ENCODE peak calls at places on chromosomes 6 and 20, in seven cellular contexts. M is neuronal stem cell, F is mesendoderm, Q is mesenchymal stem cell, V is H9, W is H1, R is trophoblast cell. B is an unnamed sample.

GRCh38 chr6:9520417-9521151 is 894.3 kb downstream of the TFAP2A start:
- DNase-seq in M (no peak), F (no peak), Q (peak), V (no peak), W (no peak), R (peak), B (peak)

GRCh38 chr6:111651185-111652034 is 45.7 kb upstream of the TRAF3IP2 start:
- DNase-seq in M (no peak), F (no peak), Q (no peak), V (no peak), W (no peak), R (no peak), B (peak)

GRCh38 chr6:5998236-5998635 is 8.5 kb downstream of the NRN1 start:
- DNase-seq in M (no peak), F (peak), Q (no peak), V (no peak), W (no peak), R (no peak), B (no peak)

GRCh38 chr20:48556956-48557355 is 270.8 kb downstream of the PREX1 start:
- DNase-seq in M (peak), F (peak), Q (no peak), V (no peak), W (no peak), R (no peak), B (no peak)

GRCh38 chr6:147906361-147906760 is 397.9 kb downstream of the SAMD5 start:
- DNase-seq in M (no peak), F (peak), Q (peak), V (no peak), W (no peak), R (peak), B (no peak)

GRCh38 chr20:13284830-13285229 is 63.8 kb downstream of the ISM1 start:
- DNase-seq in M (no peak), F (no peak), Q (no peak), V (no peak), W (no peak), R (peak), B (no peak)

GRCh38 chr6:123016431-123017110 is 20.5 kb downstream of the CLVS2 start:
- DNase-seq in M (peak), F (no peak), Q (no peak), V (no peak), W (no peak), R (no peak), B (no peak)

GRCh38 chr6:21800948-21801438 is 207.4 kb downstream of the SOX4 start:
- DNase-seq in M (no peak), F (peak), Q (peak), V (no peak), W (no peak), R (peak), B (peak)

GRCh38 chr20:13701486-13701885 is 62.8 kb upstream of the TASP1 start:
- DNase-seq in M (no peak), F (no peak), Q (no peak), V (no peak), W (no peak), R (no peak), B (no peak)

GRCh38 chr20:63895886-63896135 is 885 bp downstream of the DNAJC5 start:
- DNase-seq in M (no peak), F (no peak), Q (peak), V (no peak), W (no peak), R (no peak), B (peak)

GRCh38 chr6:38154731-38155130 is 335.2 kb downstream of the ZFAND3 start:
- DNase-seq in M (no peak), F (no peak), Q (no peak), V (no peak), W (no peak), R (no peak), B (no peak)

GRCh38 chr6:16405349-16405865 is 167.0 kb downstream of the GMPR start:
- DNase-seq in M (no peak), F (no peak), Q (peak), V (no peak), W (no peak), R (peak), B (no peak)

GRCh38 chr20:4681971-4682370 is 39.7 kb upstream of the PRND start:
- DNase-seq in M (no peak), F (no peak), Q (peak), V (no peak), W (no peak), R (peak), B (peak)

GRCh38 chr20:38501858-38502431 is 29.3 kb downstream of the RALGAPB start:
- DNase-seq in M (no peak), F (no peak), Q (no peak), V (no peak), W (no peak), R (no peak), B (no peak)

GRCh38 chr6:108194503-108194902 is 28.7 kb downstream of the NR2E1 start:
- DNase-seq in M (no peak), F (no peak), Q (no peak), V (no peak), W (no peak), R (no peak), B (no peak)

GRCh38 chr6:150622941-150623874 is 23.5 kb downstream of the PLEKHG1 start:
- DNase-seq in M (no peak), F (no peak), Q (no peak), V (no peak), W (no peak), R (no peak), B (no peak)

GRCh38 chr6:30325150-30325872 is 1.4 kb upstream of the TRIM39 start:
- DNase-seq in M (no peak), F (peak), Q (peak), V (no peak), W (peak), R (peak), B (peak)

GRCh38 chr6:169864148-169865030 is 113.0 kb downstream of the ERMARD start:
- DNase-seq in M (no peak), F (no peak), Q (no peak), V (no peak), W (no peak), R (no peak), B (no peak)

GRCh38 chr6:78864957-78865356 is 2.4 kb upstream of the IRAK1BP1 start:
- DNase-seq in M (no peak), F (no peak), Q (no peak), V (no peak), W (no peak), R (no peak), B (no peak)

GRCh38 chr6:53741417-53741816 is 53.4 kb upstream of the LRRC1 start:
- DNase-seq in M (no peak), F (peak), Q (no peak), V (peak), W (no peak), R (peak), B (no peak)

GRCh38 chr20:34979366-34980153 is 23.9 kb downstream of the MYH7B start:
- DNase-seq in M (no peak), F (peak), Q (no peak), V (peak), W (peak), R (no peak), B (no peak)

GRCh38 chr6:72042088-72042487 is 155.7 kb downstream of the RIMS1 start:
- DNase-seq in M (no peak), F (peak), Q (no peak), V (no peak), W (no peak), R (no peak), B (no peak)

GRCh38 chr6:170444811-170445211 is 108.3 kb downstream of the PSMB1 start:
- DNase-seq in M (no peak), F (no peak), Q (no peak), V (no peak), W (no peak), R (no peak), B (no peak)

GRCh38 chr6:53603381-53604121 is 58.6 kb upstream of the GCLC start:
- DNase-seq in M (no peak), F (no peak), Q (no peak), V (no peak), W (no peak), R (no peak), B (peak)

GRCh38 chr6:151059612-151060095 is 180.1 kb upstream of the AKAP12 start:
- DNase-seq in M (no peak), F (no peak), Q (peak), V (no peak), W (no peak), R (no peak), B (no peak)

GRCh38 chr6:46050845-46051405 is 35.3 kb upstream of the CLIC5 start:
- DNase-seq in M (no peak), F (no peak), Q (no peak), V (no peak), W (no peak), R (no peak), B (no peak)

GRCh38 chr6:46052479-46052878 is 36.8 kb upstream of the CLIC5 start:
- DNase-seq in M (no peak), F (no peak), Q (no peak), V (no peak), W (no peak), R (no peak), B (no peak)

GRCh38 chr6:46051962-46052361 is 36.3 kb upstream of the CLIC5 start:
- DNase-seq in M (no peak), F (no peak), Q (peak), V (no peak), W (no peak), R (no peak), B (no peak)

GRCh38 chr6:46054531-46054930 is 38.9 kb upstream of the CLIC5 start:
- DNase-seq in M (no peak), F (no peak), Q (no peak), V (no peak), W (no peak), R (no peak), B (no peak)

GRCh38 chr6:46053034-46053933 is 37.6 kb upstream of the CLIC5 start:
- DNase-seq in M (no peak), F (no peak), Q (peak), V (no peak), W (no peak), R (peak), B (no peak)
- H3K27ac ChIP-seq in M (no peak), F (no peak), Q (no peak), V (no peak), W (no peak), R (no peak), B (no peak)

GRCh38 chr6:31655349-31656237 is at the start of gene APOM:
- DNase-seq in M (no peak), F (no peak), Q (no peak), V (no peak), W (no peak), R (no peak), B (no peak)

GRCh38 chr6:31652925-31653724 is 664 bp upstream of the BAG6 start:
- DNase-seq in M (peak), F (peak), Q (peak), V (peak), W (peak), R (no peak), B (no peak)

GRCh38 chr6:31657406-31658157 is 1.9 kb downstream of the APOM start:
- DNase-seq in M (no peak), F (no peak), Q (no peak), V (no peak), W (no peak), R (no peak), B (no peak)

GRCh38 chr6:31654574-31655348 is 933 bp upstream of the APOM start:
- DNase-seq in M (no peak), F (no peak), Q (no peak), V (no peak), W (no peak), R (no peak), B (no peak)

GRCh38 chr6:31651602-31652191 is 764 bp downstream of the BAG6 start:
- DNase-seq in M (no peak), F (peak), Q (no peak), V (peak), W (peak), R (peak), B (peak)
- H2AK5ac ChIP-seq in M (no peak), F (no peak), Q (peak), V (no peak), W (peak), R (peak), B (peak)

DNA sequence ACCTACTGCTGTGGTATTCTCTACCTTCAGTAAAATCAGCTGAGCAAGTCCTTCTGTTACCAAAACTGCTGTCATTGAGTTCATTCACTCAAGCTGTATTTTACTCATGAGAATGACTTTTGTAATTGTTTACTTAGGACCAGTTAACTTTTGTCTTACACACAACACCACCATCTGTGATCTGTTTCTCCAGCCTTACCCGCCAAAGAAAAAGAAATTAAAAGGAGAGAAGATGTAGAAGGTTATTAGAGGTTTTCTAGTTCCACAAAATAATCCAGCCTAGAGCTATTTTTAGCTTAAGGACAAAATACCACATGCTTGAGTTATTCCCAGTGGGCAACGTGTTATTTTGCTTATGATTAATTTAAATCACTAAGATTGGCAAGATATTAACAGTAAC is 38.1 kb downstream of the FAM8A1 start:
- DNase-seq in M (no peak), F (no peak), Q (no peak), V (no peak), W (no peak), R (no peak), B (peak)
- H3K27ac ChIP-seq in M (no peak), F (no peak), Q (no peak), V (no peak), W (no peak), R (no peak), B (no peak)

DNA sequence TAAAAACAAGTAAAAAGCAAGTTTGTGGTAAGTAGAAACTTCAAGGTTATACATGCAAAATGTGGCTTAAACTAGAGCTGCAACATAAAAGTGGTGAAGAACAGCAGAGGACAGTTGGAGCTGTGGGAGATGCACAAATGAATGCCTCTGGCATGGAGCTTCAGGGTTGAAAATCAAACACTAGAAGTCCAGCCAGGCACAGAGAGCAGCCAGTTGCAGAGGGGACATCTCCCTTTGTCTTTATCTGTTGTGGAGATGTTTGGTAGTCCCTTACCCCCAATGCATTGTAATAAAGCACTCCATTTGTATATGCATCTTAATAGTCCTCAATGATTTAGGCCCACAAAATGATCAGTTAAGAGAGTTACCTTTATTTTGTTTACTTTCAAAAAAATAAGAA is 73.1 kb upstream of the C20orf144 start:
- DNase-seq in M (no peak), F (no peak), Q (no peak), V (no peak), W (no peak), R (no peak), B (no peak)
- H2AK5ac ChIP-seq in M (no peak), F (no peak), Q (no peak), V (no peak), W (no peak), R (no peak), B (no peak)

GRCh38 chr20:8036771-8037170 is 17.2 kb upstream of the TMX4 start:
- DNase-seq in M (no peak), F (no peak), Q (no peak), V (no peak), W (no peak), R (no peak), B (no peak)
- H3K27ac ChIP-seq in M (no peak), F (no peak), Q (no peak), V (no peak), W (no peak), R (no peak), B (no peak)

DNA sequence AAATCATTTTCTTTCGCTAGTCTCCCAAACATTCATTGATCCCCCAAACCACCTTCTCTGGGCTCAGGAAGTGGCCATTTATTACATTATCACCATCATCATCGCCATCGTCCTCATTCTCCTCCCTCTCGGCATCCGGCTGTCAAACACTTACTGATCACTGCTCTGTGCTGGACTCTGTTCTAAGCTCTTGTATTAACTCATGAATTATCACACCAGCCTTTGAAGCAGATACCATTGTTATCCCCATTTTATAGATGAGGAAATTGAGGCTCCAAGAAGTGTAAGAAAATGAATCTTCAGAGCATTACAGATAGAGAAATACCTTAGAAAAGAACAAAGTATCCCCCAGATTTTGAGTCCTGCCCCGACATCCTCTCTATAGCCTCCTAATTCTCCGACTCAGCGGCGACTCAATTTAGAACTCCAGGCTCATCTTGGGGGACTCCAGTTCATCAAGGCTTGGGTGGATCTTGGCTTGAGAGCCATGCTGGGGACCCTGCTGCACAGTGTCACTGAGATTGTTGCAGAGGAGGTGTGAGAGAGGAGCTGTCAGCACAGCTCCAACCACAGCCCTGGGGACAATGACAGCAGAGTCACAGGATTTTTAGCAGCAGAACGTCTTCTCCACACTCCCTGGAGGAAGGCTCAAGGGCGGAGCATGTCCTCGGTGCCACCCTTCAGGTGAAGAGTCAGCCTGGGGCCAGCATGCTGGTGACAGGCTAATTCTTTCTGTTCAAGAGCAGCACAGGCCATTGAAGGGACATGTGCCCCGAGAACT is 6.6 kb upstream of the EEF1E1 start:
- DNase-seq in M (no peak), F (no peak), Q (peak), V (no peak), W (no peak), R (peak), B (no peak)
- H2AK5ac ChIP-seq in M (no peak), F (no peak), Q (peak), V (no peak), W (no peak), R (no peak), B (peak)

DNA sequence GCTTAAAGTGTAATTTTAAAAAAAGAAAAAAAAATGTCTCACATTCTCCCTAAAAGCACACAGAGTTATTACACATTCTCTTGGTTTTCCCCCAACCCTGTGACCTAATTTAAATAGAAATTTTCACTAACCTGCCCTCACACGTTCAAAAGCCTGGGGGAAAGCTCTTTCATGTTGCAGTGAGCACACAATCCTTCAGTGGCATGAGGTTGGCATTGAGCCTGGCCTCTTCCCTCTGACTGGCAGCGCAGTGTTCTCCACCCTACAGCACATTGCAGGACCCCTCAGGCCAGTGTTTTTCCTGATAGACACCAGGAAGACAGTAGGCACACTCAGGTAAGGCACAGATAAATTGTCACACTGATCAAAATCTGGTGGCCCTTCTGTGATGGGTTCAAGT is 34.1 kb downstream of the TNFRSF21 start:
- DNase-seq in M (no peak), F (no peak), Q (no peak), V (no peak), W (no peak), R (no peak), B (no peak)
- H3K27ac ChIP-seq in M (no peak), F (no peak), Q (no peak), V (no peak), W (no peak), R (no peak), B (no peak)